ENCODE peak calls at places on chromosomes 1 and 21, in seven cellular contexts. E, Q, U, A, M, V and F are unnamed samples.

GRCh38 chr1:154410185-154410827 is 5.2 kb downstream of the IL6R start:
- DNase-seq in E (no peak), A (no peak), Q (no peak), M (no peak), U (no peak), V (no peak), F (no peak)

GRCh38 chr21:42056468-42056867 is 14.6 kb upstream of the UMODL1 start:
- DNase-seq in V (peak), A (no peak), U (no peak), M (no peak), E (no peak), Q (no peak), F (no peak)

GRCh38 chr1:39317111-39317510 is 112.6 kb downstream of the MACF1 start:
- DNase-seq in V (peak), A (no peak), E (no peak), U (peak), Q (no peak), M (no peak), F (no peak)

GRCh38 chr1:975365-975764 is 6.5 kb downstream of the PERM1 start:
- DNase-seq in U (no peak), V (no peak), M (no peak), E (no peak), Q (no peak), A (no peak), F (no peak)

GRCh38 chr1:61642475-61643232 is 82.3 kb downstream of the TM2D1 start:
- DNase-seq in M (peak), V (no peak), A (no peak), U (peak), Q (no peak), E (no peak), F (no peak)

GRCh38 chr1:179251675-179252074 is 22.2 kb upstream of the ABL2 start:
- DNase-seq in E (no peak), Q (peak), M (peak), U (peak), A (peak), V (peak), F (no peak)

GRCh38 chr1:153507926-153508583 is 27.7 kb downstream of the S100A6 start:
- DNase-seq in U (no peak), V (no peak), M (no peak), E (no peak), Q (no peak), A (no peak), F (no peak)

GRCh38 chr1:109954180-109954579 is 30.4 kb upstream of the AHCYL1 start:
- DNase-seq in V (no peak), M (no peak), Q (no peak), A (peak), U (no peak), E (no peak), F (no peak)

GRCh38 chr1:25257176-25257575 is 9.9 kb upstream of the RSRP1 start:
- DNase-seq in V (peak), A (no peak), U (no peak), Q (no peak), M (no peak), E (no peak), F (no peak)

GRCh38 chr1:32828341-32828740 is 10.9 kb downstream of the S100PBP start:
- DNase-seq in E (no peak), M (peak), Q (no peak), U (peak), A (peak), V (peak), F (no peak)

GRCh38 chr1:205492201-205492667 is 12.2 kb upstream of the CDK18 start:
- DNase-seq in U (peak), M (no peak), A (no peak), Q (no peak), E (no peak), V (no peak), F (no peak)

GRCh38 chr1:162822391-162823200 is 32.1 kb downstream of the HSD17B7 start:
- DNase-seq in Q (peak), A (peak), M (no peak), V (no peak), U (peak), E (peak), F (peak)

GRCh38 chr1:232438476-232438875 is 191.5 kb downstream of the SIPA1L2 start:
- DNase-seq in U (no peak), E (no peak), Q (no peak), A (no peak), M (no peak), V (no peak), F (no peak)

GRCh38 chr1:221992427-221992826 is 250.5 kb upstream of the DUSP10 start:
- DNase-seq in E (no peak), V (no peak), Q (no peak), U (no peak), A (no peak), M (no peak), F (no peak)

GRCh38 chr21:23921670-23922418 is 1685.4 kb downstream of the MRPL39 start:
- DNase-seq in V (no peak), Q (no peak), U (no peak), E (no peak), A (no peak), M (no peak), F (no peak)

GRCh38 chr1:42172394-42173133 is 8.0 kb upstream of the GUCA2A start:
- DNase-seq in V (no peak), A (peak), Q (no peak), U (no peak), E (no peak), M (no peak), F (no peak)
- H3K18ac ChIP-seq in V (no peak), A (peak), Q (peak), U (no peak), E (no peak), M (no peak), F (no peak)

GRCh38 chr1:10935241-10935640 is 77.2 kb upstream of the TARDBP start:
- DNase-seq in V (no peak), A (no peak), U (no peak), M (peak), Q (no peak), E (no peak), F (no peak)

GRCh38 chr1:10936998-10937901 is 75.2 kb upstream of the TARDBP start:
- DNase-seq in Q (no peak), A (no peak), V (no peak), M (peak), E (no peak), U (no peak), F (peak)

GRCh38 chr1:10934150-10934818 is 78.2 kb upstream of the TARDBP start:
- DNase-seq in E (no peak), A (no peak), U (no peak), V (no peak), M (no peak), Q (no peak), F (no peak)

GRCh38 chr1:10938741-10939417 is 73.6 kb upstream of the TARDBP start:
- DNase-seq in M (no peak), Q (no peak), V (no peak), E (no peak), U (no peak), A (no peak), F (no peak)

DNA sequence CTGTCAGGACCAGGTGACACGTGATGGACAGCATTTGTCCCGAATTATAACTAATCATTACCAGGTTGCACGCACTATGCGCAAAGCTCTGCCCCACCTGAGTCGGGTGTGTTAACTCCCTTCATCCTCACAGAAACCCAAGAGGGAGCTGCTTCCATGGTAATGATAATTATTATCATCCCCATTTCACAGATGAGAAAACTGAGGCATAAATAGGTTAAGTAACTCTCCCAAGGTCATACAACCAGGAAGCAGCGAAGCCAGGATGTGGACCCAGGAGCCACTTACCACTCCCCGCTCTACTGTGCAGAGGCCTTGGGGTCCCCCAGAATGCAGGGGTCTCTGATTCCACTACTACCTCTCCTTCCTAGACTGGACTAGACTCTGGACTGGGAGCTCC is 76.7 kb upstream of the TARDBP start:
- DNase-seq in E (no peak), U (no peak), V (no peak), Q (no peak), M (no peak), A (no peak), F (no peak)
- H3K18ac ChIP-seq in E (no peak), U (no peak), V (no peak), Q (peak), M (no peak), A (no peak), F (no peak)

GRCh38 chr21:38310619-38311018 is 53.8 kb downstream of the KCNJ15 start:
- DNase-seq in Q (no peak), U (no peak), E (no peak), V (peak), M (peak), A (peak), F (no peak)
- H3K18ac ChIP-seq in Q (no peak), U (no peak), E (no peak), V (no peak), M (no peak), A (no peak), F (no peak)

GRCh38 chr1:219757890-219758289 is 145.0 kb upstream of the ZC3H11B start:
- DNase-seq in U (no peak), M (no peak), V (no peak), E (no peak), A (no peak), Q (no peak), F (no peak)
- H3K18ac ChIP-seq in U (no peak), M (no peak), V (no peak), E (no peak), A (no peak), Q (peak), F (no peak)

GRCh38 chr1:169968174-169968573 is 74.5 kb upstream of the SCYL3 start:
- DNase-seq in Q (no peak), A (no peak), E (no peak), M (no peak), U (peak), V (no peak), F (no peak)
- H3K18ac ChIP-seq in Q (no peak), A (no peak), E (no peak), M (no peak), U (no peak), V (no peak), F (no peak)

DNA sequence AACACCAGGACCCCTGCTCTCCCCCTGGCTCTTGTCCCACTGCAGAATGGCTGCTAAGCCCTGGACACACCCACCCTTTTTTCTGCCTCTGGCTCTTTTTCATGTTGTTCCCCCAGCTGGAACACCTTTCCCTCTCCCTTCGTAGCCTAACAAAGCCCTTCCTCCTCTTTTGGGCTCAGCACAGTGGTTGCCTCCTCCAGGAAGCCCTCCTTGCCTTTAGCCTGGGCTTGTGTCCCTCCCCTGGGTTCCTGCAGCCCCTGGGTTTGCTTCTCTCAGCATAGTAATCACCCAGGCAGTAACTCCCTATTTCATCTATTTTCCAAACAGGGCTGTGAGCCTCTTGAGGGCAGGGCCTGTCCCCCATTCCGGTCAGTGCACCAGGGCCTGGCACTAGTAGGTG is 19.8 kb upstream of the ACTL8 start:
- DNase-seq in E (no peak), U (no peak), Q (no peak), M (no peak), V (no peak), A (no peak), F (no peak)
- H3K18ac ChIP-seq in E (no peak), U (no peak), Q (peak), M (no peak), V (no peak), A (no peak), F (no peak)

DNA sequence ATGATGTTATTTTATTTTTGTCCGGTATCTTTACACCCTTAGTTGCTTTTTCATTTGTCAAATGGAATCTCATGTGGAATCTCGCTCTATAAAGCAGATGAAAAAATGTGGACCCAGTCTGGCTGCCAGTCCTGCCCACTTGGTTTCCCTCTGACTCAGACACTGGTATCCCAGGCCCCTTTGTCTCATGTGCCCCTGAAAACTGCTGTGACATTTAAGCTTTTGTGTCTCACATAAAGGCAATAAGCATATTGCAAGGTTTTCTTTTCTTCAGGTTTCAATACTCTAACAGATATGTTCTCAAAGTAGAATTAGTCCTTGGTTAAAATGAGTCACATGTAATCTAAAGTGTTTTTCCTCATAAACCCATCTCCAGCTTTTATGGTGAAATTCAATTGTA is 183.3 kb downstream of the ST6GALNAC3 start:
- DNase-seq in V (no peak), E (no peak), M (no peak), U (no peak), A (no peak), Q (no peak), F (no peak)
- H3K18ac ChIP-seq in V (no peak), E (no peak), M (no peak), U (no peak), A (no peak), Q (no peak), F (no peak)

DNA sequence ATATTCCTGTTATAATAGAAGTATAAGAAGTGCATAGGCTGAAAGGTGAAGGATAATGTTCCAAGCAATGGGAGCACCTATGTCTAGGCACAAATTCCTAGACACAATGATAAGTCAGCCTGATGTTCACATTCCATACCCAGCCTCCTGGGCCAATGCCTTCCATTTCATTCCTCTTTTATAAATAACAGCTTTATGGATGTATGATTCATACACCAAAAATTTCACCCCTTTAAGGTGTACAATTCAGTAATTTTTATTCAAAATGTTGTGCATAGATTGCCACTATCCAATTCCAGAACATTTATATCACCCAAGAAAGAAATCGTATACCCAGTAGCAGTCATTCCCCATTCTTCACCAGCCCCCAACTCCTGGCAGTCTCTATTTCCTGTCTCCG is 118.8 kb downstream of the BRINP2 start:
- DNase-seq in E (no peak), U (no peak), A (no peak), M (no peak), Q (no peak), V (no peak), F (no peak)
- H3K18ac ChIP-seq in E (no peak), U (no peak), A (no peak), M (no peak), Q (no peak), V (no peak), F (no peak)